ENCODE peak calls at places on chromosomes 7 and 10, in five cellular contexts. F is CD8-positive, alpha-beta memory T cell; B is body of pancreas; L is stimulated activated CD4-positive, alpha-beta T cell treated with anti-CD3 and anti-CD28 coated beads, TNF-alpha, amount 100 ng/mL, for 48 hours; G is ureter. Z is an unnamed sample.

GRCh38 chr10:102133373-102134195 is 744 bp downstream of the PPRC1 start:
- DNase-seq in F (no peak), B (peak), L (peak), G (peak), Z (peak)

GRCh38 chr10:132293416-132294195 is 14.1 kb downstream of the STK32C start:
- DNase-seq in F (no peak), B (no peak), L (no peak), G (no peak), Z (no peak)

GRCh38 chr10:1600861-1601260 is 136.5 kb downstream of the ADARB2 start:
- DNase-seq in F (no peak), B (no peak), L (no peak), G (peak), Z (no peak)

GRCh38 chr7:141593134-141593533 is 41.9 kb downstream of the AGK start:
- DNase-seq in F (no peak), B (no peak), L (no peak), G (no peak), Z (no peak)

GRCh38 chr7:84536256-84536870 is 341.8 kb upstream of the SEMA3A start:
- DNase-seq in F (no peak), B (no peak), L (no peak), G (no peak), Z (no peak)

GRCh38 chr10:9814285-9814866 is 1203.3 kb upstream of the CELF2 start:
- DNase-seq in F (no peak), B (no peak), L (no peak), G (no peak), Z (no peak)

GRCh38 chr10:26776258-26776657 is 78.8 kb downstream of the PDSS1 start:
- DNase-seq in F (no peak), B (no peak), L (no peak), G (no peak), Z (no peak)

GRCh38 chr7:125136755-125137547 is 207.3 kb upstream of the POT1 start:
- DNase-seq in F (no peak), B (no peak), L (no peak), G (no peak), Z (no peak)

GRCh38 chr7:100793806-100794660 is 33.3 kb downstream of the EPHB4 start:
- DNase-seq in F (no peak), B (no peak), L (no peak), G (no peak), Z (no peak)

GRCh38 chr7:35758421-35758820 is 42.4 kb upstream of the SEPTIN7 start:
- DNase-seq in F (no peak), B (no peak), L (no peak), G (no peak), Z (no peak)

Z was measured in posterior cingulate gyrus.